ENCODE peak calls at places on chromosomes 1 and 21, in ten cellular contexts. Y is GM23248; V is HCT116; N is activated CD4-positive, CD25-positive, alpha-beta regulatory T cell treated with anti-CD3 and anti-CD28 coated beads, Interleukin-2, amount 50 U/mL, for 16 hours; A is HS-27A; K is T-helper 1 cell; F is posterior cingulate gyrus; L is NAMALWA; H is SJSA1; U is naive thymus-derived CD4-positive, alpha-beta T cell. E is an unnamed sample.

GRCh38 chr1:154141240-154141639 is 13.6 kb downstream of the NUP210L start:
- DNase-seq in Y (peak; percentile 51), V (no peak), N (no peak), A (no peak), K (no peak), F (no peak), L (no peak), H (no peak), U (no peak), E (peak; percentile 61)

GRCh38 chr1:22176258-22176657 is 33.4 kb upstream of the WNT4 start:
- DNase-seq in Y (no peak), V (no peak), N (no peak), A (no peak), K (no peak), F (no peak), L (peak; percentile 22), H (no peak), U (no peak), E (no peak)

GRCh38 chr1:3673381-3674099 is 21.2 kb downstream of the TP73 start:
- DNase-seq in Y (no peak), V (no peak), N (no peak), A (no peak), K (no peak), F (no peak), L (peak; percentile 49), H (no peak), U (no peak), E (no peak)

GRCh38 chr1:202821467-202821866 is 10.7 kb downstream of the PCAT6 start:
- DNase-seq in Y (peak; percentile 58), V (no peak), N (no peak), A (no peak), K (no peak), F (no peak), L (no peak), H (no peak), U (no peak), E (peak; percentile 81)

GRCh38 chr1:15158506-15159165 is 5.1 kb downstream of the TMEM51 start:
- DNase-seq in Y (peak; percentile 66), V (no peak), N (no peak), A (no peak), K (no peak), F (no peak), L (no peak), H (no peak), U (no peak), E (peak; percentile 79)

GRCh38 chr1:183646780-183647179 is 6.3 kb downstream of the APOBEC4 start:
- DNase-seq in Y (no peak), V (no peak), N (no peak), A (no peak), K (no peak), F (no peak), L (no peak), H (no peak), U (no peak), E (no peak)

GRCh38 chr1:223001653-223002634 is 141.1 kb downstream of the TLR5 start:
- DNase-seq in Y (peak; percentile 62), V (no peak), N (no peak), A (peak; percentile 12), K (no peak), F (no peak), L (no peak), H (no peak), U (no peak), E (no peak)

GRCh38 chr1:12186277-12186985 is 19.6 kb downstream of the TNFRSF1B start:
- DNase-seq in Y (no peak), V (no peak), N (no peak), A (no peak), K (no peak), F (no peak), L (no peak), H (no peak), U (no peak), E (no peak)

GRCh38 chr21:43332872-43333300 is 94.0 kb downstream of the SIK1 start:
- DNase-seq in Y (no peak), V (no peak), N (no peak), A (no peak), K (no peak), F (no peak), L (no peak), H (no peak), U (no peak), E (no peak)

GRCh38 chr1:109149874-109150601 is 36.1 kb downstream of the ELAPOR1 start:
- DNase-seq in Y (no peak), V (no peak), N (no peak), A (no peak), K (no peak), F (no peak), L (no peak), H (no peak), U (no peak), E (no peak)

GRCh38 chr1:231318568-231318967 is 19.1 kb downstream of the EXOC8 start:
- DNase-seq in Y (no peak), V (no peak), N (no peak), A (no peak), K (no peak), F (no peak), L (no peak), H (no peak), U (no peak), E (no peak)

GRCh38 chr1:67371681-67372080 is 58.5 kb downstream of the SERBP1 start:
- DNase-seq in Y (no peak), V (no peak), N (no peak), A (no peak), K (no peak), F (no peak), L (no peak), H (no peak), U (no peak), E (peak; percentile 45)

GRCh38 chr1:30294508-30294907 is 428.9 kb downstream of the MATN1 start:
- DNase-seq in Y (no peak), V (no peak), N (no peak), A (no peak), K (no peak), F (no peak), L (no peak), H (no peak), U (no peak), E (no peak)

GRCh38 chr1:17631410-17631809 is 91.9 kb downstream of the ARHGEF10L start:
- DNase-seq in Y (no peak), V (no peak), N (no peak), A (no peak), K (no peak), F (no peak), L (no peak), H (no peak), U (no peak), E (no peak)

GRCh38 chr1:235908742-235909520 is 42.2 kb upstream of the LYST start:
- DNase-seq in Y (peak; percentile 89), V (peak; percentile 51), N (no peak), A (peak; percentile 89), K (no peak), F (no peak), L (no peak), H (peak; percentile 75), U (no peak), E (peak; percentile 92)

GRCh38 chr1:87174726-87175237 is 153.9 kb upstream of the LMO4 start:
- DNase-seq in Y (no peak), V (no peak), N (no peak), A (no peak), K (no peak), F (no peak), L (no peak), H (no peak), U (no peak), E (no peak)

GRCh38 chr1:3011127-3011526 is 10.1 kb upstream of the ACTRT2 start:
- DNase-seq in Y (no peak), V (no peak), N (no peak), A (no peak), K (no peak), F (no peak), L (no peak), H (no peak), U (no peak), E (no peak)

GRCh38 chr21:32087452-32087851 is 191.4 kb downstream of the MIS18A start:
- DNase-seq in Y (no peak), V (no peak), N (no peak), A (no peak), K (no peak), F (no peak), L (no peak), H (no peak), U (no peak), E (no peak)

GRCh38 chr1:33130297-33130696 is 49.3 kb downstream of the AZIN2 start:
- DNase-seq in Y (peak; percentile 38), V (no peak), N (no peak), A (no peak), K (no peak), F (no peak), L (no peak), H (no peak), U (no peak), E (peak; percentile 48)

GRCh38 chr21:38952890-38953289 is 147.2 kb downstream of the ETS2 start:
- DNase-seq in Y (peak; percentile 42), V (no peak), N (no peak), A (no peak), K (no peak), F (no peak), L (no peak), H (no peak), U (no peak), E (no peak)

GRCh38 chr1:84377480-84378095 is 20.7 kb upstream of the DNASE2B start:
- DNase-seq in Y (peak; percentile 93), V (no peak), N (no peak), A (no peak), K (no peak), F (no peak), L (no peak), H (no peak), U (no peak), E (peak; percentile 80)

GRCh38 chr1:29858646-29859045 is 622.3 kb downstream of the PTPRU start:
- DNase-seq in Y (no peak), V (no peak), N (no peak), A (no peak), K (no peak), F (no peak), L (no peak), H (peak; percentile 83), U (no peak), E (peak; percentile 19)

GRCh38 chr1:233253231-233254038 is 42.1 kb downstream of the PCNX2 start:
- DNase-seq in Y (no peak), V (no peak), N (no peak), A (no peak), K (no peak), F (no peak), L (no peak), H (peak; percentile 7), U (no peak), E (no peak)